ENCODE peak calls at places on chromosomes 16 and 17, in ten cellular contexts. One of them, this sample, is unnamed.

GRCh38 chr16:66651965-66652364 is 44.6 kb downstream of the CMTM4 start:
- DNase-seq in effector memory CD4-positive, alpha-beta T cell: no peak
- DNase-seq in CD4-positive, CD25-positive, alpha-beta regulatory T cell: no peak
- DNase-seq in activated CD4-positive, alpha-beta memory T cell treated with anti-CD3 and anti-CD28 coated beads, Interleukin-2, amount 10 ng/mL, durations not matched to agents 7 days and 5 days: no peak
- DNase-seq in MM.1S: no peak
- DNase-seq in Panc1: no peak
- DNase-seq in H9: no peak
- DNase-seq in upper lobe of left lung: no peak
- DNase-seq in AG10803: no peak
- DNase-seq in epithelial cell of esophagus: no peak
- DNase-seq in this sample: no peak

GRCh38 chr17:17722081-17722905 is 41.0 kb downstream of the RAI1 start:
- DNase-seq in Panc1: no peak
- DNase-seq in upper lobe of left lung: peak; percentile 79
- DNase-seq in AG10803: no peak
- DNase-seq in activated CD4-positive, alpha-beta memory T cell treated with anti-CD3 and anti-CD28 coated beads, Interleukin-2, amount 10 ng/mL, durations not matched to agents 7 days and 5 days: no peak
- DNase-seq in H9: peak; percentile 67
- DNase-seq in epithelial cell of esophagus: peak; percentile 47
- DNase-seq in CD4-positive, CD25-positive, alpha-beta regulatory T cell: no peak
- DNase-seq in effector memory CD4-positive, alpha-beta T cell: no peak
- DNase-seq in MM.1S: no peak
- DNase-seq in this sample: no peak

GRCh38 chr16:24539850-24540484 is 601 bp downstream of the RBBP6 start:
- DNase-seq in MM.1S: peak; percentile 59
- DNase-seq in effector memory CD4-positive, alpha-beta T cell: no peak
- DNase-seq in H9: no peak
- DNase-seq in activated CD4-positive, alpha-beta memory T cell treated with anti-CD3 and anti-CD28 coated beads, Interleukin-2, amount 10 ng/mL, durations not matched to agents 7 days and 5 days: peak; percentile 65
- DNase-seq in upper lobe of left lung: peak; percentile 95
- DNase-seq in CD4-positive, CD25-positive, alpha-beta regulatory T cell: no peak
- DNase-seq in Panc1: no peak
- DNase-seq in AG10803: peak; percentile 58
- DNase-seq in epithelial cell of esophagus: peak; percentile 54
- DNase-seq in this sample: no peak

GRCh38 chr17:28147026-28147425 is 104.5 kb downstream of the NLK start:
- DNase-seq in Panc1: no peak
- DNase-seq in activated CD4-positive, alpha-beta memory T cell treated with anti-CD3 and anti-CD28 coated beads, Interleukin-2, amount 10 ng/mL, durations not matched to agents 7 days and 5 days: no peak
- DNase-seq in MM.1S: no peak
- DNase-seq in AG10803: no peak
- DNase-seq in epithelial cell of esophagus: no peak
- DNase-seq in CD4-positive, CD25-positive, alpha-beta regulatory T cell: no peak
- DNase-seq in H9: no peak
- DNase-seq in effector memory CD4-positive, alpha-beta T cell: no peak
- DNase-seq in upper lobe of left lung: no peak
- DNase-seq in this sample: no peak

GRCh38 chr17:79728169-79728907 is 2.4 kb upstream of the ENPP7 start:
- DNase-seq in Panc1: no peak
- DNase-seq in effector memory CD4-positive, alpha-beta T cell: peak; percentile 73
- DNase-seq in activated CD4-positive, alpha-beta memory T cell treated with anti-CD3 and anti-CD28 coated beads, Interleukin-2, amount 10 ng/mL, durations not matched to agents 7 days and 5 days: peak; percentile 91
- DNase-seq in upper lobe of left lung: peak; percentile 66
- DNase-seq in MM.1S: peak; percentile 79
- DNase-seq in epithelial cell of esophagus: peak; percentile 84
- DNase-seq in AG10803: peak; percentile 87
- DNase-seq in CD4-positive, CD25-positive, alpha-beta regulatory T cell: peak; percentile 89
- DNase-seq in H9: peak; percentile 97
- DNase-seq in this sample: peak; percentile 94

GRCh38 chr17:74763565-74764387 is 12.4 kb downstream of the NAT9 start:
- DNase-seq in activated CD4-positive, alpha-beta memory T cell treated with anti-CD3 and anti-CD28 coated beads, Interleukin-2, amount 10 ng/mL, durations not matched to agents 7 days and 5 days: no peak
- DNase-seq in MM.1S: no peak
- DNase-seq in effector memory CD4-positive, alpha-beta T cell: no peak
- DNase-seq in epithelial cell of esophagus: no peak
- DNase-seq in upper lobe of left lung: no peak
- DNase-seq in Panc1: no peak
- DNase-seq in CD4-positive, CD25-positive, alpha-beta regulatory T cell: no peak
- DNase-seq in AG10803: no peak
- DNase-seq in H9: no peak
- DNase-seq in this sample: no peak

GRCh38 chr16:912684-913613 is 57.8 kb downstream of the LMF1 start:
- DNase-seq in AG10803: no peak
- DNase-seq in H9: no peak
- DNase-seq in MM.1S: no peak
- DNase-seq in activated CD4-positive, alpha-beta memory T cell treated with anti-CD3 and anti-CD28 coated beads, Interleukin-2, amount 10 ng/mL, durations not matched to agents 7 days and 5 days: no peak
- DNase-seq in epithelial cell of esophagus: no peak
- DNase-seq in CD4-positive, CD25-positive, alpha-beta regulatory T cell: no peak
- DNase-seq in effector memory CD4-positive, alpha-beta T cell: no peak
- DNase-seq in upper lobe of left lung: peak; percentile 83
- DNase-seq in Panc1: no peak
- DNase-seq in this sample: no peak

GRCh38 chr17:19386276-19386863 is 620 bp downstream of the MFAP4 start:
- DNase-seq in H9: no peak
- DNase-seq in CD4-positive, CD25-positive, alpha-beta regulatory T cell: no peak
- DNase-seq in effector memory CD4-positive, alpha-beta T cell: no peak
- DNase-seq in upper lobe of left lung: peak; percentile 63
- DNase-seq in AG10803: peak; percentile 88
- DNase-seq in Panc1: no peak
- DNase-seq in activated CD4-positive, alpha-beta memory T cell treated with anti-CD3 and anti-CD28 coated beads, Interleukin-2, amount 10 ng/mL, durations not matched to agents 7 days and 5 days: no peak
- DNase-seq in epithelial cell of esophagus: peak; percentile 95
- DNase-seq in MM.1S: no peak
- DNase-seq in this sample: no peak

GRCh38 chr16:11913425-11914079 is 2.2 kb downstream of the GSPT1 start:
- DNase-seq in MM.1S: no peak
- DNase-seq in effector memory CD4-positive, alpha-beta T cell: peak; percentile 39
- DNase-seq in activated CD4-positive, alpha-beta memory T cell treated with anti-CD3 and anti-CD28 coated beads, Interleukin-2, amount 10 ng/mL, durations not matched to agents 7 days and 5 days: peak; percentile 48
- DNase-seq in AG10803: no peak
- DNase-seq in epithelial cell of esophagus: peak; percentile 62
- DNase-seq in H9: no peak
- DNase-seq in CD4-positive, CD25-positive, alpha-beta regulatory T cell: peak; percentile 68
- DNase-seq in Panc1: no peak
- DNase-seq in upper lobe of left lung: no peak
- DNase-seq in this sample: no peak

GRCh38 chr16:76226011-76226410 is 51.2 kb upstream of the CNTNAP4 start:
- DNase-seq in CD4-positive, CD25-positive, alpha-beta regulatory T cell: no peak
- DNase-seq in Panc1: no peak
- DNase-seq in AG10803: no peak
- DNase-seq in effector memory CD4-positive, alpha-beta T cell: no peak
- DNase-seq in activated CD4-positive, alpha-beta memory T cell treated with anti-CD3 and anti-CD28 coated beads, Interleukin-2, amount 10 ng/mL, durations not matched to agents 7 days and 5 days: no peak
- DNase-seq in H9: no peak
- DNase-seq in epithelial cell of esophagus: no peak
- DNase-seq in MM.1S: no peak
- DNase-seq in upper lobe of left lung: no peak
- DNase-seq in this sample: no peak

GRCh38 chr16:27304102-27304501 is 9.7 kb upstream of the IL4R start:
- DNase-seq in CD4-positive, CD25-positive, alpha-beta regulatory T cell: no peak
- DNase-seq in upper lobe of left lung: no peak
- DNase-seq in AG10803: no peak
- DNase-seq in Panc1: no peak
- DNase-seq in activated CD4-positive, alpha-beta memory T cell treated with anti-CD3 and anti-CD28 coated beads, Interleukin-2, amount 10 ng/mL, durations not matched to agents 7 days and 5 days: no peak
- DNase-seq in epithelial cell of esophagus: no peak
- DNase-seq in MM.1S: no peak
- DNase-seq in H9: no peak
- DNase-seq in effector memory CD4-positive, alpha-beta T cell: no peak
- DNase-seq in this sample: no peak

GRCh38 chr17:77564278-77564920 is 394.1 kb upstream of the TNRC6C start:
- DNase-seq in CD4-positive, CD25-positive, alpha-beta regulatory T cell: no peak
- DNase-seq in activated CD4-positive, alpha-beta memory T cell treated with anti-CD3 and anti-CD28 coated beads, Interleukin-2, amount 10 ng/mL, durations not matched to agents 7 days and 5 days: no peak
- DNase-seq in Panc1: no peak
- DNase-seq in AG10803: no peak
- DNase-seq in H9: no peak
- DNase-seq in effector memory CD4-positive, alpha-beta T cell: no peak
- DNase-seq in upper lobe of left lung: no peak
- DNase-seq in MM.1S: no peak
- DNase-seq in epithelial cell of esophagus: no peak
- DNase-seq in this sample: no peak

GRCh38 chr16:55717326-55717725 is 61.5 kb downstream of the SLC6A2 start:
- DNase-seq in AG10803: no peak
- DNase-seq in CD4-positive, CD25-positive, alpha-beta regulatory T cell: no peak
- DNase-seq in H9: no peak
- DNase-seq in activated CD4-positive, alpha-beta memory T cell treated with anti-CD3 and anti-CD28 coated beads, Interleukin-2, amount 10 ng/mL, durations not matched to agents 7 days and 5 days: no peak
- DNase-seq in effector memory CD4-positive, alpha-beta T cell: no peak
- DNase-seq in epithelial cell of esophagus: no peak
- DNase-seq in upper lobe of left lung: no peak
- DNase-seq in MM.1S: no peak
- DNase-seq in Panc1: no peak
- DNase-seq in this sample: no peak

GRCh38 chr17:79975498-79976134 is 60.1 kb downstream of the TBC1D16 start:
- DNase-seq in H9: peak; percentile 35
- DNase-seq in CD4-positive, CD25-positive, alpha-beta regulatory T cell: no peak
- DNase-seq in activated CD4-positive, alpha-beta memory T cell treated with anti-CD3 and anti-CD28 coated beads, Interleukin-2, amount 10 ng/mL, durations not matched to agents 7 days and 5 days: no peak
- DNase-seq in epithelial cell of esophagus: no peak
- DNase-seq in effector memory CD4-positive, alpha-beta T cell: no peak
- DNase-seq in upper lobe of left lung: peak; percentile 63
- DNase-seq in MM.1S: no peak
- DNase-seq in Panc1: no peak
- DNase-seq in AG10803: no peak
- DNase-seq in this sample: no peak

GRCh38 chr17:78383725-78384471 is 5.4 kb downstream of the PGS1 start:
- DNase-seq in upper lobe of left lung: no peak
- DNase-seq in effector memory CD4-positive, alpha-beta T cell: no peak
- DNase-seq in Panc1: no peak
- DNase-seq in activated CD4-positive, alpha-beta memory T cell treated with anti-CD3 and anti-CD28 coated beads, Interleukin-2, amount 10 ng/mL, durations not matched to agents 7 days and 5 days: peak; percentile 66
- DNase-seq in CD4-positive, CD25-positive, alpha-beta regulatory T cell: no peak
- DNase-seq in H9: no peak
- DNase-seq in epithelial cell of esophagus: peak; percentile 98
- DNase-seq in MM.1S: no peak
- DNase-seq in AG10803: peak; percentile 100
- DNase-seq in this sample: no peak

GRCh38 chr17:77375917-77376651 is 235.3 kb downstream of the SEC14L1 start:
- DNase-seq in AG10803: peak; percentile 82
- DNase-seq in Panc1: no peak
- DNase-seq in epithelial cell of esophagus: no peak
- DNase-seq in H9: peak; percentile 67
- DNase-seq in activated CD4-positive, alpha-beta memory T cell treated with anti-CD3 and anti-CD28 coated beads, Interleukin-2, amount 10 ng/mL, durations not matched to agents 7 days and 5 days: peak; percentile 87
- DNase-seq in effector memory CD4-positive, alpha-beta T cell: peak; percentile 51
- DNase-seq in CD4-positive, CD25-positive, alpha-beta regulatory T cell: peak; percentile 70
- DNase-seq in upper lobe of left lung: no peak
- DNase-seq in MM.1S: no peak
- DNase-seq in this sample: no peak